ENCODE peak calls at places on chromosomes 4 and X, in nine cellular contexts. T, I, G, W, Z, J, B, N and F are unnamed samples.

GRCh38 chrX:107716045-107716684 is 59.4 kb downstream of the TSC22D3 start:
- DNase-seq in T (peak), I (peak), G (no peak), W (no peak), Z (no peak), J (peak), B (peak), N (no peak), F (no peak)

GRCh38 chrX:118632862-118633261 is 94.5 kb upstream of the IL13RA1 start:
- DNase-seq in T (peak), I (no peak), G (no peak), W (no peak), Z (no peak), J (no peak), B (no peak), N (no peak), F (no peak)

GRCh38 chrX:46953597-46953996 is 41.4 kb downstream of the JADE3 start:
- DNase-seq in T (no peak), I (no peak), G (no peak), W (no peak), Z (no peak), J (peak), B (no peak), N (no peak), F (no peak)

GRCh38 chrX:104568304-104568915 is 2.4 kb downstream of the IL1RAPL2 start:
- DNase-seq in T (no peak), I (no peak), G (no peak), W (no peak), Z (no peak), J (peak), B (no peak), N (no peak), F (no peak)

GRCh38 chrX:54357414-54358377 is at the start of gene WNK3:
- DNase-seq in T (peak), I (peak), G (no peak), W (peak), Z (no peak), J (peak), B (peak), N (peak), F (peak)

GRCh38 chrX:2699959-2700358 is 8.9 kb downstream of the CD99 start:
- DNase-seq in T (no peak), I (no peak), G (no peak), W (no peak), Z (no peak), J (no peak), B (no peak), N (no peak), F (no peak)

GRCh38 chr4:955931-956381 is 17.4 kb downstream of the DGKQ start:
- DNase-seq in T (no peak), I (peak), G (no peak), W (no peak), Z (no peak), J (no peak), B (no peak), N (no peak), F (no peak)

GRCh38 chr4:5758741-5759140 is 47.7 kb downstream of the EVC start:
- DNase-seq in T (no peak), I (no peak), G (peak), W (no peak), Z (no peak), J (no peak), B (no peak), N (no peak), F (peak)

GRCh38 chr4:1366371-1367229 is 19.6 kb downstream of the UVSSA start:
- DNase-seq in T (no peak), I (peak), G (no peak), W (no peak), Z (no peak), J (no peak), B (no peak), N (no peak), F (no peak)

GRCh38 chrX:130296743-130297142 is 28.0 kb upstream of the ZNF280C start:
- DNase-seq in T (no peak), I (no peak), G (peak), W (no peak), Z (no peak), J (no peak), B (no peak), N (no peak), F (no peak)

GRCh38 chrX:46574941-46575381 is 1.4 kb downstream of the CHST7 start:
- DNase-seq in T (peak), I (no peak), G (no peak), W (no peak), Z (no peak), J (peak), B (peak), N (no peak), F (peak)

GRCh38 chr4:168514249-168514852 is 17.5 kb downstream of the PALLD start:
- DNase-seq in T (peak), I (no peak), G (peak), W (no peak), Z (no peak), J (no peak), B (no peak), N (no peak), F (peak)

GRCh38 chrX:121179972-121180371 is 132.6 kb downstream of the GLUD2 start:
- DNase-seq in T (no peak), I (no peak), G (no peak), W (no peak), Z (no peak), J (no peak), B (no peak), N (no peak), F (no peak)

GRCh38 chr4:102663073-102663472 is 97.7 kb downstream of the MANBA start:
- DNase-seq in T (no peak), I (no peak), G (peak), W (no peak), Z (no peak), J (no peak), B (no peak), N (no peak), F (no peak)

GRCh38 chrX:150364347-150365050 is 1.4 kb downstream of the MAMLD1 start:
- DNase-seq in T (no peak), I (peak), G (no peak), W (no peak), Z (no peak), J (peak), B (peak), N (peak), F (peak)

GRCh38 chr4:126358041-126358440 is 1043.3 kb downstream of the FAT4 start:
- DNase-seq in T (no peak), I (no peak), G (no peak), W (no peak), Z (no peak), J (no peak), B (no peak), N (no peak), F (no peak)

GRCh38 chrX:153353416-153353815 is 19.5 kb downstream of the ZNF275 start:
- DNase-seq in T (no peak), I (no peak), G (no peak), W (no peak), Z (no peak), J (peak), B (no peak), N (no peak), F (no peak)

GRCh38 chr4:48445704-48446103 is 37.4 kb upstream of the SLC10A4 start:
- DNase-seq in T (no peak), I (no peak), G (no peak), W (no peak), Z (no peak), J (no peak), B (no peak), N (no peak), F (no peak)

GRCh38 chr4:177862541-177863176 is 420.4 kb upstream of the AGA start:
- DNase-seq in T (no peak), I (peak), G (no peak), W (no peak), Z (no peak), J (no peak), B (no peak), N (no peak), F (no peak)

DNA sequence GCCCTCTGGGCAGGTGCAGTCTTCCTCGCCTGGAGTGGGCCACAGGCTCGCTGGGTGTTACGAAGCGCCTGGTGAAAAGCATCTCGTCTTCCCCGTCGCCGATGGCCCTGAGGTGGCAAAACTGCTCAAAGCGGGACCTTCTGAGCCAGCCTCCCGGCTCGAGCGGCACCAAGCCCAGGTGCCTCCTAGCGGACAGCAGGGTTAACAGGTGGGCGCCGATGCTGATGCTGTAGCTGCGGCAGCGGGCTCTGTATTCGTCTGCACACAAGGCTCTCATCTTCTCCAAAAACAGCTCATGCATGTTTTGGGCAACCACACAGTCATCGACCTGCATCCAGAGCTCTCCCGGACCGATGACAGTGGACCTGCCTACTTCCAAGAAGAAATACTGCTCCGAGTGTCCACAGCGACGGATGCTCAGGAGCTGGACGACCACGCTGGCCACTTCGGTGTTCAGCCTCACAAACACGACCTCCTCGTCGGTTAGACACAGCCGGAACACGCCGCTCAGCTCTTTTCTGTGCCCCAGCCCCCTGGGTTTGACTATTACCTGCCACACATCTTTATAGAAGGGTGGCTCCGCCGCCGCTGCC is 1.2 kb downstream of the IRS4 start:
- DNase-seq in T (peak), I (peak), G (no peak), W (no peak), Z (no peak), J (peak), B (peak), N (no peak), F (no peak)
- TF ChIP-seq CTCF in T (no peak), I (no peak), G (no peak), W (no peak), Z (no peak), J (peak), B (peak), N (no peak), F (no peak)

GRCh38 chrX:1239681-1240142 is 27.3 kb upstream of the CRLF2 start:
- DNase-seq in T (peak), I (peak), G (no peak), W (peak), Z (peak), J (no peak), B (no peak), N (peak), F (peak)

GRCh38 chrX:1248381-1249061 is 20.1 kb upstream of the CSF2RA start:
- DNase-seq in T (peak), I (no peak), G (no peak), W (no peak), Z (no peak), J (peak), B (peak), N (no peak), F (peak)

GRCh38 chrX:1242901-1243402 is 25.7 kb upstream of the CSF2RA start:
- DNase-seq in T (peak), I (peak), G (no peak), W (no peak), Z (no peak), J (peak), B (no peak), N (no peak), F (peak)

GRCh38 chrX:1246816-1247215 is 21.8 kb upstream of the CSF2RA start:
- DNase-seq in T (peak), I (peak), G (peak), W (peak), Z (peak), J (peak), B (peak), N (peak), F (peak)

DNA sequence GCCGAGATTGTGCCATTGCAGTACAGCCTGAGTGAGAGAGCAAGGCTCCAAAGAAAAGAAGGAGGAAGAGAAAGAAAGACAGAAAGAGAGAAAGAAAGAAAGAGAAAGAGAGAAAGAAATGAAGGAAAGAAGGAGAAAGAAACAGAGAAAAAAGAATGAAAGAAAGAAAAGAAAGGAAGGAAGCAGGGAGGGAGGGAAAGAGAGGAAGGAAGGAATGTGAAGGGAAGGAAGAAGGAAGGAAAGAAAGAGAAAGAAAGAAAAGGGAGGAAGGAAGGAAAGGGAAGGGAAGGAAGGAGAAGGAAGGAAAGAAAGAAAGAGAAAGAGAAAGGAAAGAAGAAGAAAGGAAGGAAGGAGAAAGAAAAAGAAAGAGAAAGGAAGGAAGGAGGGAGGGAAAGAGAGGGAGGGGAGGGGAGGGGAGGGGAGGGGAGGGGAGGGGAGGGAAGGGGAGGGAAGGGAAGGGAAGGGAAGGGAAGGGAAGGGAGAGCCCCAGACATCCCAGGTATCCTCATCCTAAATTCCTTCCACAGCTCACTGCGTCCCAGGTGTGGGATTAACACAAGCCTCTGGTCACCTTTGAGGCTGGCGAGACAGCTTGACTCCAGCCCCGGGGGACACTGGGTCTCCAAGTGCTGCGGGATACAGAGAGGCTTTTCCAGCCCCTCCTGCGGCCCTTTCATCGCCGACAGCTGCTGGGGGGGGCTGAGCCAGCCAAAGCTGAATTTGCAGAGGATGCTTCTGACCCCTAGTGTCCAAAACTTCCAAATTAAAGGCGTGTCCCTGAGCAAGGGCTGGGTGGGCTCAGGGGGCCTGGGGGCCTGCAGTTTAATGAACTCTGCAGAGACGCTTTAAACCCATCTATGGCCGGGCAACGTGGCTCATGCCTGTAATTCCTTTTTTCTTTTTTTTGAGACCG is 24.2 kb upstream of the CSF2RA start:
- DNase-seq in T (peak), I (peak), G (no peak), W (no peak), Z (no peak), J (peak), B (peak), N (no peak), F (peak)
- TF ChIP-seq CTCF in T (peak), I (no peak), G (peak), W (no peak), Z (no peak), J (peak), B (no peak), N (no peak), F (no peak)

GRCh38 chrX:132467029-132467428 is 21.8 kb downstream of the MBNL3 start:
- DNase-seq in T (no peak), I (no peak), G (no peak), W (no peak), Z (no peak), J (no peak), B (no peak), N (no peak), F (no peak)

GRCh38 chrX:132461886-132462285 is 27.0 kb downstream of the MBNL3 start:
- DNase-seq in T (no peak), I (no peak), G (no peak), W (no peak), Z (no peak), J (no peak), B (no peak), N (no peak), F (no peak)

GRCh38 chrX:132468454-132468853 is 20.4 kb downstream of the MBNL3 start:
- DNase-seq in T (no peak), I (no peak), G (no peak), W (no peak), Z (no peak), J (no peak), B (no peak), N (no peak), F (no peak)

GRCh38 chrX:132463411-132463810 is 25.4 kb downstream of the MBNL3 start:
- DNase-seq in T (no peak), I (no peak), G (no peak), W (no peak), Z (no peak), J (peak), B (peak), N (no peak), F (peak)
- TF ChIP-seq CTCF in T (peak), I (peak), G (peak), W (no peak), Z (peak), J (peak), B (peak), N (peak), F (peak)

GRCh38 chr4:122456228-122457106 is at the start of gene IL2:
- DNase-seq in T (no peak), I (no peak), G (no peak), W (no peak), Z (no peak), J (no peak), B (no peak), N (no peak), F (peak)

GRCh38 chr4:122453384-122454000 is 3.0 kb downstream of the IL2 start:
- DNase-seq in T (no peak), I (no peak), G (no peak), W (no peak), Z (no peak), J (no peak), B (no peak), N (no peak), F (no peak)

GRCh38 chr4:122450847-122451246 is 5.7 kb downstream of the IL2 start:
- DNase-seq in T (no peak), I (no peak), G (peak), W (no peak), Z (no peak), J (peak), B (peak), N (no peak), F (peak)
- TF ChIP-seq CTCF in T (peak), I (no peak), G (peak), W (no peak), Z (no peak), J (peak), B (no peak), N (no peak), F (peak)

GRCh38 chr4:27861381-27861787 is 1000.7 kb downstream of the STIM2 start:
- DNase-seq in T (no peak), I (no peak), G (no peak), W (no peak), Z (no peak), J (peak), B (peak), N (no peak), F (no peak)
- TF ChIP-seq CTCF in T (no peak), I (peak), G (peak), W (no peak), Z (no peak), J (peak), B (peak), N (no peak), F (no peak)

DNA sequence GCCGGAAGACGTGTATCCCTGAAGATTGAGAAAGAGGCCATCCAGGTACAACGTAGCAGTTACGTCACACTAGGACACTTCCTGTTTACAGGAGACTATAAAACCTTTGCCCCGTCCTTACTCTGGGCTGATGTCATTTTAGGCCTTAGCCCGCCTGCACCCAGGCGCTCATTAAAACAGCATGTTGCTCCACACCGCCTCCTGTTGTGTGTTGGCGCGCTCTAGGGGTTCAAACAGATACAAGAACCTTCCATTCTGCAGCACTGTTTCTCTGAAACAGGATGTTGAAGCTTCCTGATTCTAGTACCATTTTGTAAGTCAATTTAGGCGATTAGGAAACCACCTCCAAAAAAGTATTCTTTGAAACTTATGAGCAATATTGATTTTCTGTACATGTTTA is 722.1 kb downstream of the PCDH7 start:
- DNase-seq in T (no peak), I (no peak), G (no peak), W (no peak), Z (no peak), J (peak), B (no peak), N (no peak), F (no peak)
- TF ChIP-seq CTCF in T (no peak), I (no peak), G (no peak), W (no peak), Z (no peak), J (peak), B (no peak), N (no peak), F (no peak)

GRCh38 chr4:88705805-88706518 is 8.3 kb upstream of the NAP1L5 start:
- DNase-seq in T (no peak), I (no peak), G (no peak), W (no peak), Z (no peak), J (no peak), B (no peak), N (no peak), F (no peak)

GRCh38 chr4:88705223-88705622 is 7.6 kb upstream of the NAP1L5 start:
- DNase-seq in T (no peak), I (no peak), G (no peak), W (no peak), Z (no peak), J (no peak), B (no peak), N (no peak), F (no peak)

GRCh38 chr4:88709989-88710388 is 12.4 kb upstream of the NAP1L5 start:
- DNase-seq in T (no peak), I (no peak), G (no peak), W (no peak), Z (no peak), J (no peak), B (no peak), N (no peak), F (no peak)

GRCh38 chr4:88702780-88703179 is 5.2 kb upstream of the NAP1L5 start:
- DNase-seq in T (no peak), I (no peak), G (no peak), W (no peak), Z (no peak), J (no peak), B (no peak), N (no peak), F (no peak)

DNA sequence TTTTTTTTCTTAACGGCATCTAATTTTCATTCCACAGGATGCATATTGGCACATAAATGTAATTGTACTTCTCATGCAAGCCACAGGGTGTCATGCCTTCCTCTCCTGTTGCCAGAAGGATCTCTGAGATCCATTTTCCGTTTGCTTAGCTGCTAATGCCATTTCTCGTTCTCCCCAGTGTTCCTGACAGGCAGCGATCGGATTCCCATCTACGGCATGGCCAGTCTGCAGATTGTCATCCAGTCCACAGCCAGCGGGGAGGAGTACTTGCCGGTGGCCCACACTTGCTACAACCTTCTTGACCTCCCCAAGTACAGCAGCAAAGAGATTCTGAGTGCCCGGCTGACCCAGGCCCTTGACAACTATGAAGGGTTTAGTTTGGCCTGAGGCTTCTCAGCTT is 8.9 kb upstream of the NAP1L5 start:
- DNase-seq in T (no peak), I (peak), G (peak), W (no peak), Z (no peak), J (peak), B (peak), N (no peak), F (no peak)
- TF ChIP-seq CTCF in T (no peak), I (peak), G (peak), W (peak), Z (no peak), J (peak), B (peak), N (peak), F (no peak)